ENCODE peak calls at places on chromosomes 11 and 22, in six cellular contexts. K, U, L, Y, Q and S are unnamed samples.

GRCh38 chr22:50691521-50691920 is 18.9 kb downstream of the SHANK3 start:
- DNase-seq in Y (peak), K (no peak), U (no peak), L (no peak), Q (peak), S (no peak)

GRCh38 chr11:23688835-23689234 is 808.0 kb upstream of the LUZP2 start:
- DNase-seq in K (no peak), U (no peak), Q (no peak), Y (no peak), L (no peak), S (no peak)

GRCh38 chr11:70183483-70184176 is 19.5 kb upstream of the FADD start:
- DNase-seq in L (no peak), Y (no peak), U (no peak), K (no peak), Q (no peak), S (no peak)

GRCh38 chr22:20173720-20174119 is 22.9 kb upstream of the CCDC188 start:
- DNase-seq in L (no peak), Y (no peak), K (no peak), U (no peak), Q (no peak), S (no peak)

GRCh38 chr11:32034149-32034548 is 56.7 kb upstream of the RCN1 start:
- DNase-seq in L (peak), Y (no peak), Q (no peak), U (no peak), K (no peak), S (no peak)

GRCh38 chr11:12761029-12761428 is 86.8 kb downstream of the TEAD1 start:
- DNase-seq in Y (no peak), K (no peak), L (no peak), Q (no peak), U (no peak), S (no peak)

GRCh38 chr22:46598224-46598623 is 22.0 kb upstream of the GRAMD4 start:
- DNase-seq in Y (no peak), Q (no peak), L (no peak), U (no peak), K (no peak), S (no peak)

GRCh38 chr11:14455648-14456430 is 43.8 kb downstream of the COPB1 start:
- DNase-seq in U (no peak), Q (no peak), K (no peak), Y (no peak), L (no peak), S (no peak)

GRCh38 chr22:35425971-35426800 is 26.2 kb downstream of the MCM5 start:
- DNase-seq in Q (no peak), K (no peak), L (peak), U (no peak), Y (no peak), S (no peak)

GRCh38 chr11:34208266-34209135 is 103.1 kb downstream of the NAT10 start:
- DNase-seq in U (no peak), Y (no peak), Q (no peak), L (no peak), K (no peak), S (no peak)

GRCh38 chr11:85132839-85133238 is 494.3 kb downstream of the DLG2 start:
- DNase-seq in U (no peak), Y (peak), L (peak), K (no peak), Q (no peak), S (no peak)

GRCh38 chr11:64606796-64607380 is 15.9 kb downstream of the SLC22A12 start:
- DNase-seq in Y (no peak), L (no peak), Q (no peak), U (no peak), K (no peak), S (no peak)

GRCh38 chr11:57210731-57211335 is 26.2 kb downstream of the APLNR start:
- DNase-seq in L (no peak), K (no peak), Y (no peak), U (no peak), Q (no peak), S (no peak)

GRCh38 chr22:47199261-47199948 is 437.0 kb downstream of the TBC1D22A start:
- DNase-seq in K (no peak), Q (no peak), L (no peak), U (no peak), Y (peak), S (no peak)

GRCh38 chr11:114078423-114078822 is 18.9 kb downstream of the ZBTB16 start:
- DNase-seq in L (no peak), Q (no peak), K (no peak), Y (no peak), U (no peak), S (no peak)

GRCh38 chr22:27151407-27151806 is 494.0 kb downstream of the MIAT start:
- DNase-seq in K (no peak), U (no peak), Q (no peak), L (no peak), Y (no peak), S (no peak)

GRCh38 chr11:128891912-128892398 is 799 bp downstream of the KCNJ5 start:
- DNase-seq in Y (no peak), U (no peak), Q (no peak), L (no peak), K (no peak), S (no peak)

GRCh38 chr11:20601221-20601914 is 2.0 kb downstream of the SLC6A5 start:
- DNase-seq in Q (no peak), Y (no peak), U (no peak), K (no peak), L (no peak), S (no peak)

GRCh38 chr11:57358543-57358961 is 20.4 kb downstream of the P2RX3 start:
- DNase-seq in L (no peak), Y (no peak), Q (no peak), U (no peak), K (no peak), S (no peak)

GRCh38 chr11:134126197-134126822 is 57.4 kb downstream of the JAM3 start:
- DNase-seq in K (no peak), Y (no peak), U (no peak), Q (no peak), L (peak), S (no peak)

GRCh38 chr11:58097437-58097836 is 27.9 kb downstream of the OR9I1 start:
- DNase-seq in Q (no peak), L (no peak), Y (no peak), K (no peak), U (no peak), S (no peak)

GRCh38 chr22:22342697-22343602 is 98.4 kb downstream of the VPREB1 start:
- DNase-seq in U (no peak), L (peak), Y (peak), K (peak), Q (peak), S (no peak)

GRCh38 chr11:86802601-86803051 is 2.3 kb downstream of the PRSS23 start:
- DNase-seq in K (no peak), Q (no peak), U (no peak), Y (no peak), L (no peak), S (no peak)

GRCh38 chr11:64132982-64133705 is 32.8 kb downstream of the MACROD1 start:
- DNase-seq in U (no peak), Y (no peak), L (no peak), Q (no peak), K (no peak), S (no peak)

GRCh38 chr22:39292002-39292401 is 27.4 kb downstream of the RPL3 start:
- DNase-seq in L (no peak), K (no peak), Y (no peak), Q (no peak), U (no peak), S (no peak)

GRCh38 chr22:27989758-27990450 is 70.8 kb upstream of the PITPNB start:
- DNase-seq in Q (no peak), K (no peak), Y (no peak), L (no peak), U (no peak), S (no peak)

GRCh38 chr11:124807201-124807600 is 7.0 kb upstream of the MSANTD2 start:
- DNase-seq in Y (no peak), Q (no peak), K (no peak), U (no peak), L (no peak), S (no peak)

GRCh38 chr22:39556970-39557811 is 13.4 kb upstream of the CACNA1I start:
- DNase-seq in L (peak), Y (peak), Q (peak), U (no peak), K (no peak), S (no peak)